ENCODE peak calls at places on chromosomes 16 and 17, in seven cellular contexts. J, S, Q, N, T, O and U are unnamed samples.

GRCh38 chr16:23182675-23183485 is at the start of gene SCNN1G:
- DNase-seq in J (peak), S (peak), O (peak), T (peak), Q (no peak), N (peak), U (no peak)

GRCh38 chr17:67481808-67482207 is 104.7 kb downstream of the PITPNC1 start:
- DNase-seq in Q (no peak), S (no peak), O (no peak), T (no peak), J (no peak), N (no peak), U (peak)

GRCh38 chr16:474420-475122 is 49.1 kb downstream of the RAB11FIP3 start:
- DNase-seq in Q (peak), O (no peak), J (peak), S (no peak), N (no peak), T (no peak), U (no peak)

GRCh38 chr17:19978206-19978802 is 676 bp upstream of the AKAP10 start:
- DNase-seq in J (peak), S (no peak), Q (no peak), T (no peak), N (no peak), O (peak), U (peak)

GRCh38 chr17:40027614-40028012 is 12.4 kb downstream of the CSF3 start:
- DNase-seq in T (no peak), J (no peak), N (no peak), O (no peak), Q (no peak), S (no peak), U (no peak)

GRCh38 chr17:64373722-64374121 is 16.9 kb downstream of the PECAM1 start:
- DNase-seq in J (no peak), S (no peak), N (no peak), Q (no peak), T (no peak), O (no peak), U (no peak)

GRCh38 chr17:9403207-9403606 is 172.4 kb downstream of the STX8 start:
- DNase-seq in J (no peak), T (no peak), Q (no peak), N (no peak), O (no peak), S (no peak), U (no peak)

GRCh38 chr16:79653337-79654000 is 52.9 kb upstream of the MAF start:
- DNase-seq in S (no peak), N (no peak), J (no peak), O (no peak), Q (no peak), T (no peak), U (no peak)

GRCh38 chr17:49361902-49362722 is at the start of gene ZNF652:
- DNase-seq in J (peak), N (peak), O (peak), Q (peak), S (peak), T (peak), U (peak)

GRCh38 chr17:71063127-71063526 is 893.8 kb downstream of the KCNJ2 start:
- DNase-seq in T (no peak), S (no peak), O (no peak), J (no peak), Q (no peak), N (no peak), U (no peak)

GRCh38 chr17:48541574-48542113 is 3.3 kb downstream of the HOXB2 start:
- DNase-seq in O (no peak), T (no peak), Q (no peak), N (no peak), J (no peak), S (no peak), U (peak)

GRCh38 chr17:67200727-67201301 is 44.2 kb downstream of the HELZ start:
- DNase-seq in T (no peak), Q (peak), N (peak), S (no peak), O (no peak), J (no peak), U (peak)

GRCh38 chr16:87297918-87298631 is 19.1 kb downstream of the C16orf95 start:
- DNase-seq in T (peak), J (no peak), N (peak), Q (peak), O (peak), S (peak), U (peak)

GRCh38 chr17:75365009-75365930 is 40.2 kb downstream of the GRB2 start:
- DNase-seq in S (no peak), O (no peak), T (no peak), J (no peak), Q (no peak), N (no peak), U (no peak)

GRCh38 chr17:44906010-44906646 is 6.9 kb upstream of the EFTUD2 start:
- DNase-seq in N (no peak), S (no peak), T (no peak), Q (peak), O (no peak), J (no peak), U (peak)

GRCh38 chr17:17032131-17032692 is 10.0 kb upstream of the MPRIP start:
- DNase-seq in O (no peak), Q (no peak), J (peak), N (no peak), T (no peak), S (no peak), U (peak)

GRCh38 chr17:56815711-56816110 is 18.0 kb downstream of the C17orf67 start:
- DNase-seq in N (no peak), T (no peak), J (no peak), S (no peak), Q (no peak), O (no peak), U (peak)

GRCh38 chr17:3613139-3613538 is 3.9 kb upstream of the TRPV1 start:
- DNase-seq in Q (no peak), S (no peak), J (no peak), O (no peak), N (no peak), T (no peak), U (no peak)

GRCh38 chr17:74414510-74414909 is 17.4 kb upstream of the GPRC5C start:
- DNase-seq in Q (no peak), T (no peak), N (no peak), J (no peak), S (no peak), O (no peak), U (no peak)

GRCh38 chr16:61344791-61345190 is 691.4 kb downstream of the CDH8 start:
- DNase-seq in Q (no peak), J (no peak), N (no peak), O (no peak), T (no peak), S (no peak), U (no peak)